ENCODE peak calls at places on chromosomes 4 and X, in seven cellular contexts. I is adipocyte; P is fibroblast of lung; C is left ventricle myocardium inferior; V is brain microvascular endothelial cell; E is SJSA1; K is CD8-positive, alpha-beta memory T cell. W is an unnamed sample.

GRCh38 chr4:185591679-185592141 is 56.4 kb upstream of the PDLIM3 start:
- DNase-seq in I (peak; percentile 36), P (peak; percentile 11), C (no peak), V (no peak), E (no peak), K (no peak), W (no peak)

GRCh38 chrX:153669174-153669890 is 4.3 kb downstream of the PNCK start:
- DNase-seq in I (peak; percentile 60), P (no peak), C (no peak), V (no peak), E (no peak), K (peak; percentile 54), W (no peak)

GRCh38 chr4:106347167-106347566 is 21.4 kb downstream of the GIMD1 start:
- DNase-seq in I (no peak), P (no peak), C (no peak), V (no peak), E (no peak), K (no peak), W (no peak)

GRCh38 chr4:113411496-113411938 is 350.0 kb downstream of the CAMK2D start:
- DNase-seq in I (peak; percentile 84), P (peak; percentile 96), C (no peak), V (peak; percentile 91), E (no peak), K (no peak), W (no peak)

GRCh38 chrX:78476701-78477100 is 149.3 kb upstream of the CYSLTR1 start:
- DNase-seq in I (no peak), P (no peak), C (no peak), V (no peak), E (no peak), K (no peak), W (no peak)

GRCh38 chr4:179110816-179111215 is 1668.6 kb upstream of the AGA start:
- DNase-seq in I (no peak), P (peak; percentile 63), C (no peak), V (no peak), E (no peak), K (no peak), W (no peak)

GRCh38 chr4:88962430-88962829 is 94.6 kb downstream of the FAM13A start:
- DNase-seq in I (no peak), P (peak; percentile 21), C (no peak), V (no peak), E (no peak), K (no peak), W (no peak)

GRCh38 chr4:140130677-140131076 is 23.3 kb downstream of the MAML3 start:
- DNase-seq in I (no peak), P (peak; percentile 56), C (no peak), V (peak; percentile 69), E (no peak), K (no peak), W (no peak)

GRCh38 chrX:110786486-110786885 is 9.1 kb downstream of the CHRDL1 start:
- DNase-seq in I (no peak), P (no peak), C (no peak), V (no peak), E (no peak), K (no peak), W (no peak)

GRCh38 chr4:7194251-7195137 is 2.2 kb downstream of the SORCS2 start:
- DNase-seq in I (peak; percentile 51), P (no peak), C (peak; percentile 42), V (no peak), E (no peak), K (no peak), W (no peak)

GRCh38 chr4:65089666-65090065 is 580.6 kb downstream of the EPHA5 start:
- DNase-seq in I (peak; percentile 50), P (no peak), C (no peak), V (peak; percentile 13), E (no peak), K (no peak), W (no peak)

GRCh38 chrX:42746606-42747005 is 31.4 kb downstream of the PPP1R2C start:
- DNase-seq in I (peak; percentile 49), P (peak; percentile 65), C (no peak), V (peak; percentile 54), E (no peak), K (no peak), W (no peak)

GRCh38 chr4:102627831-102628523 is 126.8 kb downstream of the NFKB1 start:
- DNase-seq in I (peak; percentile 4), P (peak; percentile 15), C (no peak), V (peak; percentile 80), E (no peak), K (no peak), W (no peak)

GRCh38 chrX:120839506-120839905 is 36.2 kb downstream of the CT47B1 start:
- DNase-seq in I (peak; percentile 4), P (no peak), C (no peak), V (peak; percentile 9), E (no peak), K (no peak), W (no peak)

GRCh38 chr4:78513411-78513975 is 38.1 kb upstream of the ANXA3 start:
- DNase-seq in I (no peak), P (no peak), C (no peak), V (no peak), E (no peak), K (no peak), W (no peak)

GRCh38 chr4:124212835-124213640 is 499.5 kb downstream of the ANKRD50 start:
- DNase-seq in I (peak; percentile 51), P (peak; percentile 57), C (no peak), V (peak; percentile 23), E (no peak), K (no peak), W (no peak)

GRCh38 chr4:127631420-127631819 is 1.3 kb upstream of the INTU start:
- DNase-seq in I (no peak), P (peak; percentile 37), C (no peak), V (peak; percentile 9), E (no peak), K (no peak), W (no peak)

GRCh38 chr4:87985097-87985886 is 9.8 kb downstream of the SPP1 start:
- DNase-seq in I (peak; percentile 41), P (peak; percentile 43), C (peak; percentile 55), V (peak; percentile 40), E (peak; percentile 72), K (no peak), W (no peak)

GRCh38 chr4:22094217-22094616 is 145.6 kb upstream of the KCNIP4 start:
- DNase-seq in I (no peak), P (no peak), C (no peak), V (no peak), E (no peak), K (no peak), W (no peak)

GRCh38 chr4:186854256-186854655 is 130.6 kb upstream of the FAT1 start:
- DNase-seq in I (no peak), P (no peak), C (no peak), V (no peak), E (no peak), K (no peak), W (no peak)

GRCh38 chr4:24594887-24595286 is 10.5 kb upstream of the DHX15 start:
- DNase-seq in I (peak; percentile 79), P (peak; percentile 31), C (no peak), V (peak; percentile 74), E (no peak), K (no peak), W (no peak)

GRCh38 chr4:110526589-110526988 is 50.6 kb downstream of the ENPEP start:
- DNase-seq in I (no peak), P (no peak), C (no peak), V (no peak), E (no peak), K (no peak), W (no peak)

GRCh38 chr4:150366487-150366999 is 215.4 kb upstream of the MAB21L2 start:
- DNase-seq in I (no peak), P (no peak), C (no peak), V (no peak), E (no peak), K (no peak), W (no peak)

GRCh38 chr4:2906218-2906617 is 57.0 kb downstream of the NOP14 start:
- DNase-seq in I (no peak), P (no peak), C (no peak), V (no peak), E (no peak), K (no peak), W (no peak)
- H3K36me3 ChIP-seq in I (peaks cover 92% of the 10 kb centered on the region), P (peaks cover 11% of the 10 kb centered on the region), C (peaks cover 96% of the 10 kb centered on the region), V (peaks cover 71% of the 10 kb centered on the region), E (no peaks in the 10 kb centered on the region), K (peaks cover 50% of the 10 kb centered on the region), W (peaks cover 13% of the 10 kb centered on the region)

DNA sequence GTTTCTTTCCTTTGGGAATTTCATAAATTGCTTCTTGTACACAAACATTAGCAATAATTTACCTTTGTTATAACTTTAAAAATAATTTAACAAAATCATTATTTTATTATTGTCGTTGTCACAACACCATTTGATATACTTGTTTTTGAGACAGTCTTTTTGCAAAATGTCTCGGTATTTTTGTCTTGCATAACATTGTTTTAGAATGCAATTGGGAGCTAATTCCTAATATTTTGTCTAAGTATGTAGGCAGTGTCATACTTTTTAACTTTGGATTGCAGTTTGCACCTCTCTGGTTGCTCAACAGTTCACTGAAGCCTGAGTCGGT is 340 bp upstream of the CFAP299 start:
- DNase-seq in I (no peak), P (no peak), C (no peak), V (no peak), E (no peak), K (no peak), W (no peak)
- H3K4me3 ChIP-seq in I (peak overlapping the region; percentile 91), P (peak overlapping the region; percentile 82), C (peak overlapping the region; percentile 70), V (peak overlapping the region; percentile 79), E (peak overlapping the region; percentile 55), K (peak overlapping the region; percentile 62), W (no peak overlapping the region)

DNA sequence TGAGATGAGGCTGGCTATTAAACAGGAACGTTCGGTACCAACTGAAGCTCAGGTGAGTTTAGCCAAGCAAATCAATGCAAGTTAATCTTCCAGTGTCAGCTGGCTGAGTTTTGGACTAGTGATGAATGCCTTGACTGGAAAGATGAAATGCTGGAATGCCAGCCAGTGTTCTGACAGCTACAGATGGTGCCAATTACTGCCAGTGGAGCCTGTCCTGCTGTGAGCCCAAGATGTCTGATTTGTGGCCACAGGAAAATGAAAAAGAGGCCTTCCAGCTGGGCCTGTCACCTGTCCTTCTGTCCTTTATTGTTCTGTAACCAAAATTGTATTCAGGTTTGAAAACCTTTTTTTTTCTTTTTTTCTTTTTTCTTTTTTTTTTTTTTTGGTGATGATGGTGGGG is 223.1 kb downstream of the AFF2 start:
- DNase-seq in I (no peak), P (no peak), C (no peak), V (no peak), E (no peak), K (no peak), W (no peak)
- H3K36me3 ChIP-seq in I (no peaks in the 10 kb centered on the region), P (no peaks in the 10 kb centered on the region), C (no peaks in the 10 kb centered on the region), V (no peaks in the 10 kb centered on the region), E (no peaks in the 10 kb centered on the region), K (no peaks in the 10 kb centered on the region), W (no peaks in the 10 kb centered on the region)

GRCh38 chr4:67436742-67437141 is 108.6 kb downstream of the CENPC start:
- DNase-seq in I (no peak), P (no peak), C (no peak), V (no peak), E (no peak), K (no peak), W (no peak)

GRCh38 chr4:67428819-67429218 is 116.5 kb downstream of the CENPC start:
- DNase-seq in I (no peak), P (no peak), C (no peak), V (no peak), E (no peak), K (no peak), W (no peak)

DNA sequence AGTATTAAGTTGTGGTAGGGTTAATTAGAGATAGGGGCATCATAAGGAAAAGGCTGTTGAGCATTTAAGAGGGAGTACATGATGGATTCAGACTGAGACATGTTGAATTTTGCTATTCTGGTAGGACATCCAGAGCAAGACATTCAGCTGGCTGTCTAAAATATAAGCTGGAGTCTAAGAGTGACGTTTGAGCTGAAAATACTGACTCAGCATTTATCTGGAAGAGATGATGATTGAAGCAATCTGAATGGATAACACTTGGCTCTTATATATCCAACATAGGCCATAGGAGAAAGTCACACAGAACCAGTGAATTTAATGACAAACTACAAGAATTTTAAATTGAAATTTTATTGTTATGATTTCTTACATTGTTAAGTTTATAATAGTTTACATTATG is 114.3 kb downstream of the CENPC start:
- DNase-seq in I (no peak), P (no peak), C (no peak), V (no peak), E (no peak), K (no peak), W (no peak)
- H3K4me3 ChIP-seq in I (no peak overlapping the region), P (no peak overlapping the region), C (no peak overlapping the region), V (no peak overlapping the region), E (no peak overlapping the region), K (no peak overlapping the region), W (no peak overlapping the region)